ENCODE peak calls at places on chromosomes 16 and 17, in nine cellular contexts. E, K, I, F, Y, S, U, R and O are unnamed samples.

GRCh38 chr16:12600116-12600515 is 203.6 kb downstream of the CPPED1 start:
- DNase-seq in S (no peak), Y (no peak), I (no peak), R (no peak), U (no peak), E (no peak), K (no peak), F (no peak), O (no peak)

GRCh38 chr17:28897769-28898259 is 281 bp upstream of the FLOT2 start:
- DNase-seq in I (no peak), S (no peak), F (no peak), U (no peak), Y (no peak), R (no peak), E (peak), K (peak), O (no peak)

GRCh38 chr16:89905511-89906140 is 13.0 kb upstream of the MC1R start:
- DNase-seq in S (no peak), R (no peak), U (no peak), F (no peak), E (no peak), K (no peak), I (no peak), Y (no peak), O (no peak)

GRCh38 chr17:17401271-17401781 is 75.5 kb upstream of the MED9 start:
- DNase-seq in I (peak), E (no peak), K (no peak), F (no peak), Y (no peak), S (peak), R (peak), U (peak), O (no peak)

GRCh38 chr17:48841395-48841831 is 10.6 kb downstream of the CALCOCO2 start:
- DNase-seq in I (peak), R (no peak), E (peak), S (peak), Y (peak), F (no peak), K (peak), U (no peak), O (no peak)

GRCh38 chr16:2095315-2095853 is 40.3 kb downstream of the PKD1 start:
- DNase-seq in I (no peak), R (no peak), Y (no peak), K (no peak), F (no peak), E (no peak), U (no peak), S (peak), O (no peak)

GRCh38 chr16:56343661-56344517 is 81.5 kb downstream of the AMFR start:
- DNase-seq in S (peak), E (no peak), U (no peak), I (no peak), R (no peak), Y (no peak), K (no peak), F (no peak), O (no peak)

GRCh38 chr17:73311781-73312641 is at the start of gene CDC42EP4:
- DNase-seq in Y (peak), E (peak), I (peak), K (peak), U (peak), S (peak), F (peak), R (peak), O (peak)

GRCh38 chr16:82329070-82329469 is 159.0 kb upstream of the MPHOSPH6 start:
- DNase-seq in E (no peak), K (no peak), F (no peak), I (no peak), S (no peak), Y (no peak), U (peak), R (no peak), O (no peak)

GRCh38 chr17:36496018-36496789 is 9.7 kb downstream of the ZNHIT3 start:
- DNase-seq in S (peak), F (no peak), U (no peak), E (no peak), I (no peak), Y (no peak), K (no peak), R (no peak), O (no peak)

GRCh38 chr17:8447816-8448215 is 12.1 kb downstream of the NDEL1 start:
- DNase-seq in I (no peak), S (no peak), U (no peak), Y (no peak), K (no peak), R (no peak), E (no peak), F (no peak), O (no peak)

GRCh38 chr17:44390250-44390649 is 801 bp upstream of the ITGA2B start:
- DNase-seq in F (no peak), I (no peak), E (no peak), Y (no peak), R (no peak), U (no peak), K (no peak), S (no peak), O (no peak)

GRCh38 chr16:8611886-8612595 is 9.5 kb upstream of the METTL22 start:
- DNase-seq in R (no peak), U (no peak), E (no peak), F (no peak), Y (no peak), S (no peak), K (no peak), I (peak), O (no peak)

GRCh38 chr16:81616321-81617020 is 162.6 kb upstream of the PLCG2 start:
- DNase-seq in I (peak), U (no peak), Y (peak), F (no peak), R (no peak), K (peak), S (peak), E (peak), O (peak)

GRCh38 chr16:58024673-58025350 is 742 bp upstream of the MMP15 start:
- DNase-seq in R (no peak), E (no peak), Y (no peak), K (peak), I (peak), U (no peak), F (peak), S (peak), O (no peak)

GRCh38 chr16:12559714-12560113 is 244.0 kb downstream of the CPPED1 start:
- DNase-seq in Y (no peak), S (peak), E (no peak), K (no peak), R (no peak), F (no peak), I (peak), U (no peak), O (no peak)

GRCh38 chr17:59155439-59156177 is at the start of gene PRR11:
- DNase-seq in I (peak), F (peak), U (peak), E (peak), Y (peak), K (peak), S (peak), R (no peak), O (no peak)

GRCh38 chr17:12680407-12680897 is 14.8 kb downstream of the MYOCD start:
- DNase-seq in F (no peak), U (no peak), S (no peak), R (peak), K (no peak), Y (no peak), I (no peak), E (no peak), O (no peak)

GRCh38 chr17:35006961-35007360 is 26.6 kb downstream of the LIG3 start:
- DNase-seq in F (no peak), Y (no peak), I (no peak), K (no peak), S (no peak), E (no peak), U (no peak), R (no peak), O (no peak)

GRCh38 chr17:31593806-31594205 is 202.3 kb downstream of the RAB11FIP4 start:
- DNase-seq in E (no peak), F (no peak), Y (no peak), R (no peak), S (peak), K (no peak), U (no peak), I (peak), O (no peak)